ENCODE peak calls at places on chromosomes 7 and 10, in nine cellular contexts. C, A, W, T, F, N, X, Z and B are unnamed samples.

GRCh38 chr7:40162516-40162915 is 27.7 kb downstream of the SUGCT start:
- DNase-seq in C (no peak), A (no peak), W (no peak), T (no peak), F (no peak), N (no peak), X (no peak), Z (no peak), B (no peak)

GRCh38 chr10:35493196-35494118 is 111.7 kb upstream of the GJD4 start:
- DNase-seq in C (no peak), A (no peak), W (no peak), T (no peak), F (no peak), N (no peak), X (no peak), Z (no peak), B (no peak)

GRCh38 chr10:84293574-84294016 is 34.8 kb upstream of the CCSER2 start:
- DNase-seq in C (no peak), A (no peak), W (no peak), T (no peak), F (no peak), N (no peak), X (no peak), Z (no peak), B (no peak)

GRCh38 chr10:91076991-91077548 is 143.4 kb upstream of the PCGF5 start:
- DNase-seq in C (no peak), A (peak; percentile 5), W (no peak), T (no peak), F (no peak), N (no peak), X (no peak), Z (no peak), B (no peak)

GRCh38 chr10:3193751-3194150 is 21.2 kb upstream of the PITRM1 start:
- DNase-seq in C (no peak), A (no peak), W (no peak), T (no peak), F (no peak), N (no peak), X (no peak), Z (no peak), B (no peak)

GRCh38 chr10:114506874-114507385 is 102.6 kb upstream of the AFAP1L2 start:
- DNase-seq in C (no peak), A (no peak), W (no peak), T (no peak), F (no peak), N (no peak), X (no peak), Z (no peak), B (no peak)

GRCh38 chr7:108454674-108455523 is 1.3 kb downstream of the NRCAM start:
- DNase-seq in C (peak; percentile 56), A (peak; percentile 75), W (no peak), T (no peak), F (peak; percentile 71), N (no peak), X (no peak), Z (no peak), B (peak; percentile 64)

GRCh38 chr10:119917777-119918176 is 25.2 kb downstream of the SEC23IP start:
- DNase-seq in C (peak; percentile 29), A (no peak), W (no peak), T (no peak), F (no peak), N (no peak), X (no peak), Z (no peak), B (no peak)

GRCh38 chr10:121131426-121132277 is 280.5 kb downstream of the WDR11 start:
- DNase-seq in C (no peak), A (no peak), W (no peak), T (no peak), F (no peak), N (no peak), X (no peak), Z (no peak), B (no peak)

GRCh38 chr7:24192053-24192452 is 91.9 kb upstream of the NPY start:
- DNase-seq in C (peak; percentile 8), A (no peak), W (no peak), T (no peak), F (no peak), N (no peak), X (peak; percentile 2), Z (no peak), B (no peak)